ENCODE peak calls at places on chromosomes 7 and 10, in four cellular contexts. W is HL-60, B is sigmoid colon, I is GM12891. J is an unnamed sample.

GRCh38 chr7:2934211-2934731 is 90.2 kb upstream of the GNA12 start:
- DNase-seq in W (no peak), I (no peak), B (peak), J (peak)

GRCh38 chr10:124448696-124449169 is 1.1 kb downstream of the NKX1-2 start:
- DNase-seq in W (no peak), B (no peak), I (no peak), J (no peak)

GRCh38 chr7:16989883-16990413 is 108.2 kb upstream of the AGR3 start:
- DNase-seq in B (peak), I (no peak), W (no peak), J (no peak)

GRCh38 chr7:29917583-29917982 is 72.0 kb downstream of the SCRN1 start:
- DNase-seq in W (no peak), B (no peak), I (no peak), J (no peak)

GRCh38 chr7:140673063-140673769 is 471 bp downstream of the ADCK2 start:
- DNase-seq in I (peak), B (peak), W (peak), J (peak)

GRCh38 chr10:61136151-61136550 is 192.2 kb upstream of the RHOBTB1 start:
- DNase-seq in I (no peak), B (no peak), W (no peak), J (no peak)

GRCh38 chr10:75102830-75103673 is 8.4 kb upstream of the SAMD8 start:
- DNase-seq in I (no peak), B (peak), W (no peak), J (no peak)

GRCh38 chr10:124032982-124033886 is 60.2 kb downstream of the CHST15 start:
- DNase-seq in W (no peak), I (no peak), B (peak), J (peak)

GRCh38 chr7:228610-229009 is 36.2 kb downstream of the FAM20C start:
- DNase-seq in I (no peak), W (no peak), B (no peak), J (no peak)

GRCh38 chr10:58651040-58651439 is 138.4 kb downstream of the BICC1 start:
- DNase-seq in B (no peak), W (no peak), I (no peak), J (no peak)

GRCh38 chr10:35331894-35332640 is 4.2 kb upstream of the CCNY start:
- DNase-seq in W (no peak), I (no peak), B (peak), J (no peak)

GRCh38 chr10:77940627-77941026 is 14.1 kb upstream of the DLG5 start:
- DNase-seq in B (no peak), I (no peak), W (no peak), J (no peak)

GRCh38 chr10:44382981-44383748 is 1.7 kb downstream of the CXCL12 start:
- DNase-seq in B (peak), W (no peak), I (no peak), J (peak)

GRCh38 chr7:122790558-122790957 is 87.8 kb upstream of the RNF148 start:
- DNase-seq in B (no peak), I (no peak), W (no peak), J (no peak)

GRCh38 chr10:62582804-62583208 is 208.6 kb downstream of the ZNF365 start:
- DNase-seq in W (no peak), B (peak), I (no peak), J (no peak)

GRCh38 chr7:75638607-75639070 is 100.1 kb downstream of the HIP1 start:
- DNase-seq in W (no peak), B (peak), I (no peak), J (peak)

GRCh38 chr10:24821986-24822385 is 98.3 kb upstream of the ARHGAP21 start:
- DNase-seq in B (no peak), W (no peak), I (no peak), J (no peak)

GRCh38 chr7:127654404-127655392 is 2.7 kb downstream of the SND1 start:
- DNase-seq in B (no peak), W (peak), I (no peak), J (no peak)

GRCh38 chr10:133154996-133155778 is 4.8 kb upstream of the KNDC1 start:
- DNase-seq in I (no peak), B (peak), W (no peak), J (no peak)

GRCh38 chr7:114575098-114575497 is 160.5 kb downstream of the FOXP2 start:
- DNase-seq in B (no peak), W (no peak), I (no peak), J (no peak)
- TF ChIP-seq POLR2AphosphoS5 in B (no peak), W (no peak), I (no peak), J (no peak)

GRCh38 chr10:27723436-27723835 is 22.2 kb downstream of the MKX start:
- DNase-seq in B (no peak), W (no peak), I (no peak), J (no peak)
- TF ChIP-seq POLR2AphosphoS5 in B (no peak), W (no peak), I (no peak), J (no peak)

DNA sequence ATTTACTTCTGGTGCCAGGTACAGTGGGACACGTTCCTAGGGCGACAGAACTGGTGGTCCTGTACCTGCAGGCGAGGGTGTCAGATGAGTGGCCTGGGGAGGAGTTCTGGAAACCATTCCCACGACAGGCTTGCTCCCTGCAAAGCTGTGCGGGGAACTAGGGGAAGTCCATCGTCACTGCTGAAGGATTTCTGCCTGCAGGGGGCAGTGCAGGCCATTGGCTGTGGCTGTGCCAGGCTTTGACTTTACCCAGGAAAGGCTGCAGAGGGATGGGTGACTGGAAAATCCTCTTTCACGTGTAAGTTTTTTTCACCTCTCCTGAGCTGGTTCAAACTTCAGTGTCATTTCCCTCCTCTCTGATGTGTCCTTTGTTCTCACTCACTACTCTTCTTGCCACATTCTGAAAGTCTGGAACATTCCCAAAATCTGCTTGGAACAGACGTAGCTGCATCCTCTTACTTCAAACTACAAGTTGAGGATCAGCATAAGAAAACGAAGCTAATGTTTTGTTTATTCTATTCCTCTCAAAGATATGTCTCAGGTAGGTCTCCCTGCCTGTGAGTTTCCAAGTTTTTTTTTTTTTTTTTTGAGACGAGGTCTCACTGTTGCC is 126.5 kb downstream of the SH2D4B start:
- DNase-seq in B (peak), I (peak), W (peak), J (peak)
- TF ChIP-seq POLR2AphosphoS5 in B (no peak), I (no peak), W (no peak), J (no peak)

DNA sequence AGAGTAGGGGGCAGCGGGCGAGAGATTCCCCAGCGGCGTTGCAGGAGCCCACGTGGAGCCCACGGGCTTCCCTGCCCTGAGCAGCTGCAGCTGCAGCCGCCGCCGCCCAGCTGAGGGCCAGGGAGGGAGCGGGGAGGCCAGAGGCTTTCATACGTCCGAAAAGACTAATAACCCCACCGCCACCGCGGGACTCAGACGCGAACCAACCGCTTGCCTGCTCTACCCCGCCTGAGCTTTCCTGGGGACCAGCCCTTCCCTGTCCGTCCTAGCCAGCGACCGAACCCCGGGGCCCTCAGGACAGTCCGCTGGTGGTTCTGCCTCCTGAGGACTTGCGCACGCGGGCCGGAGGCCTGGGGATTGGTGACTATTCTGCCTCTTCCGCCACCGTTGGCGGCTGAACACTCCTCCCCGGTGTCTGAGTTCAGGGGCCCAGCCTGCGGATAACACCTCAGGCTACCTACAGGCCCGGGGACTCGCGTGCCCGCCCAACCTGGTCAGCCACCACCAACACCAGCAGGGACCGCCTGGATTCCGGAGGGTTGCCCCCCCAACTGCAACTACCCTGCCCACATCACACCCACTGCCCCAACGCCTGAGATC is 18.4 kb downstream of the IFT22 start:
- DNase-seq in B (no peak), W (no peak), I (no peak), J (no peak)
- TF ChIP-seq POLR2AphosphoS5 in B (no peak), W (no peak), I (no peak), J (no peak)

DNA sequence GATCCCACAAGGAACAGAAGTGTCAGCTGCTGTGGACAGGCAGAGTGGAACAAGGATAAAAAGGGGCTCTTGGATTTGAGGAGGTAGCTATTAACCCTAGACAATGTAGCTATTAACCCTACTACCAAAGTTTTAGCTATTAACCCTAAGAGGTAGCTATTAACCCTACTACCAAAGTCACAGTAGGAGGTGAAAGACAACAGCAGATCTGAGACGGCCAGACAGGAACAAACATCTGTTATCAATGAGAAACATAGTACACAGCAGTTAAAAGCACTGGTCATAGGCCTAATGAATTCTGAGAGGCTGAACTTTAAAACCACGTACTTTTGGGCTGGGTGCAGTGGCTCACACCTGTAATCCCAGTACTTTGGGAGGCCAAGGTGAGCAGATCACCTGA is 11.9 kb downstream of the ERCC6 start:
- DNase-seq in B (no peak), I (no peak), W (no peak), J (no peak)
- TF ChIP-seq POLR2AphosphoS5 in B (no peak), I (no peak), W (no peak), J (no peak)

GRCh38 chr7:21690717-21691116 is 147.9 kb downstream of the DNAH11 start:
- DNase-seq in I (no peak), B (no peak), W (no peak), J (no peak)
- TF ChIP-seq POLR2AphosphoS5 in I (no peak), B (no peak), W (no peak), J (no peak)